ENCODE peak calls at places on chromosomes 16 and 17, in five cellular contexts. One of them, this sample, is unnamed.

GRCh38 chr17:9256944-9257629 is 235.8 kb downstream of the NTN1 start:
- DNase-seq in adrenal gland: no peak
- DNase-seq in CD8-positive, alpha-beta T cell: no peak
- DNase-seq in mammary epithelial cell: no peak
- DNase-seq in GM23248: peak; percentile 47
- DNase-seq in this sample: no peak

GRCh38 chr16:29825145-29826044 is 5.1 kb downstream of the MVP start:
- DNase-seq in adrenal gland: peak; percentile 83
- DNase-seq in mammary epithelial cell: peak; percentile 70
- DNase-seq in GM23248: peak; percentile 89
- DNase-seq in CD8-positive, alpha-beta T cell: no peak
- DNase-seq in this sample: peak; percentile 70

GRCh38 chr17:1834378-1835149 is 4.8 kb downstream of the RPA1 start:
- DNase-seq in adrenal gland: no peak
- DNase-seq in CD8-positive, alpha-beta T cell: no peak
- DNase-seq in mammary epithelial cell: no peak
- DNase-seq in GM23248: no peak
- DNase-seq in this sample: no peak

GRCh38 chr17:83103200-83103937 is 24.0 kb downstream of the METRNL start:
- DNase-seq in mammary epithelial cell: no peak
- DNase-seq in CD8-positive, alpha-beta T cell: no peak
- DNase-seq in GM23248: peak; percentile 85
- DNase-seq in adrenal gland: peak; percentile 79
- DNase-seq in this sample: peak; percentile 81

GRCh38 chr17:1491406-1492248 is 859 bp downstream of the MYO1C start:
- DNase-seq in CD8-positive, alpha-beta T cell: no peak
- DNase-seq in GM23248: peak; percentile 84
- DNase-seq in mammary epithelial cell: no peak
- DNase-seq in adrenal gland: peak; percentile 46
- DNase-seq in this sample: peak; percentile 84

GRCh38 chr17:17484451-17484899 is 7.7 kb downstream of the MED9 start:
- DNase-seq in adrenal gland: no peak
- DNase-seq in GM23248: peak; percentile 63
- DNase-seq in CD8-positive, alpha-beta T cell: no peak
- DNase-seq in mammary epithelial cell: no peak
- DNase-seq in this sample: no peak

GRCh38 chr16:66933776-66934137 is 445 bp downstream of the CIAO2B start:
- DNase-seq in mammary epithelial cell: peak; percentile 71
- DNase-seq in adrenal gland: no peak
- DNase-seq in GM23248: no peak
- DNase-seq in CD8-positive, alpha-beta T cell: no peak
- DNase-seq in this sample: no peak

GRCh38 chr17:2250140-2251095 is 53.2 kb downstream of the SMG6 start:
- DNase-seq in CD8-positive, alpha-beta T cell: peak; percentile 22
- DNase-seq in GM23248: peak; percentile 52
- DNase-seq in adrenal gland: no peak
- DNase-seq in mammary epithelial cell: no peak
- DNase-seq in this sample: no peak

GRCh38 chr16:46748775-46749705 is 896 bp upstream of the MYLK3 start:
- DNase-seq in mammary epithelial cell: no peak
- DNase-seq in CD8-positive, alpha-beta T cell: no peak
- DNase-seq in GM23248: no peak
- DNase-seq in adrenal gland: peak; percentile 63
- DNase-seq in this sample: no peak

GRCh38 chr16:22948058-22948602 is 134.2 kb downstream of the HS3ST2 start:
- DNase-seq in GM23248: peak; percentile 44
- DNase-seq in CD8-positive, alpha-beta T cell: no peak
- DNase-seq in mammary epithelial cell: peak; percentile 37
- DNase-seq in adrenal gland: no peak
- DNase-seq in this sample: no peak

GRCh38 chr16:65201446-65202010 is 79.7 kb upstream of the CDH11 start:
- DNase-seq in GM23248: no peak
- DNase-seq in CD8-positive, alpha-beta T cell: no peak
- DNase-seq in mammary epithelial cell: no peak
- DNase-seq in adrenal gland: no peak
- DNase-seq in this sample: no peak

GRCh38 chr17:71187145-71187878 is 933.5 kb upstream of the SOX9 start:
- DNase-seq in GM23248: no peak
- DNase-seq in CD8-positive, alpha-beta T cell: no peak
- DNase-seq in mammary epithelial cell: peak; percentile 61
- DNase-seq in adrenal gland: no peak
- DNase-seq in this sample: no peak

GRCh38 chr17:71188811-71189492 is 931.9 kb upstream of the SOX9 start:
- DNase-seq in GM23248: peak; percentile 92
- DNase-seq in adrenal gland: no peak
- DNase-seq in mammary epithelial cell: peak; percentile 90
- DNase-seq in CD8-positive, alpha-beta T cell: no peak
- DNase-seq in this sample: no peak

GRCh38 chr17:71192848-71193247 is 928.0 kb upstream of the SOX9 start:
- DNase-seq in CD8-positive, alpha-beta T cell: no peak
- DNase-seq in adrenal gland: no peak
- DNase-seq in mammary epithelial cell: no peak
- DNase-seq in GM23248: no peak
- DNase-seq in this sample: no peak

GRCh38 chr17:71189493-71189831 is 931.4 kb upstream of the SOX9 start:
- DNase-seq in adrenal gland: no peak
- DNase-seq in mammary epithelial cell: no peak
- DNase-seq in GM23248: no peak
- DNase-seq in CD8-positive, alpha-beta T cell: no peak
- DNase-seq in this sample: no peak

GRCh38 chr17:71192039-71192555 is 928.7 kb upstream of the SOX9 start:
- DNase-seq in CD8-positive, alpha-beta T cell: no peak
- DNase-seq in GM23248: no peak
- DNase-seq in mammary epithelial cell: no peak
- DNase-seq in adrenal gland: no peak
- DNase-seq in this sample: no peak
- H3K27ac ChIP-seq in CD8-positive, alpha-beta T cell: no peak overlapping the region
- H3K27ac ChIP-seq in GM23248: no peak overlapping the region
- H3K27ac ChIP-seq in mammary epithelial cell: no peak overlapping the region
- H3K27ac ChIP-seq in adrenal gland: no peak overlapping the region
- H3K27ac ChIP-seq in this sample: no peak overlapping the region

DNA sequence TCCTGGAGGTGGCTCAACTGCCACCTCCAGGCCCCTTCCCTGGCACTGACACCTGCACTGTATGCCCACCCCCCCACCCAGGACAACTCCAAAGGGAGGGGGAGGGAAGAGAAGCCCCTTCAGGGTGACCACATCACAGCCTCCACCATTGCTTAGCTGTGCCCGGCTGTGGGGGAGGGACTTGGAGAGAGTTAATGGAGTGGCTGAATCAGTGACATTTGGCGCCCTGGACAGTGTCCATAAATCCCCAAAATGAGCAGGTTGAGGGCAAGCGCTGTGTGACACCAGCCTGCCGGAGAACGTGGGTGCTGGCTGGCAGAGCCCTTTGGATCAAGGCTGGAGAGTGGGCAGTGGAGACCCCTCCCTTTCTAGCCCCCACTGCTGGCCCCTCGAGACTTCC is 883 bp downstream of the USH1G start:
- DNase-seq in CD8-positive, alpha-beta T cell: no peak
- DNase-seq in GM23248: no peak
- DNase-seq in mammary epithelial cell: no peak
- DNase-seq in adrenal gland: peak; percentile 32
- DNase-seq in this sample: no peak
- H3K27me3 ChIP-seq in CD8-positive, alpha-beta T cell: peaks cover 27% of the 10 kb centered on the region
- H3K27me3 ChIP-seq in GM23248: peaks cover 67% of the 10 kb centered on the region
- H3K27me3 ChIP-seq in mammary epithelial cell: peaks cover 22% of the 10 kb centered on the region
- H3K27me3 ChIP-seq in adrenal gland: peaks cover 24% of the 10 kb centered on the region
- H3K27me3 ChIP-seq in this sample: peaks cover 84% of the 10 kb centered on the region

GRCh38 chr17:30921544-30922196 is at the start of gene ADAP2:
- DNase-seq in mammary epithelial cell: peak; percentile 23
- DNase-seq in adrenal gland: peak; percentile 48
- DNase-seq in CD8-positive, alpha-beta T cell: no peak
- DNase-seq in GM23248: peak; percentile 41
- DNase-seq in this sample: peak; percentile 77
- H3K4me3 ChIP-seq in mammary epithelial cell: peak within 1 kb of the TSS; percentile 44
- H3K4me3 ChIP-seq in adrenal gland: no peak within 1 kb of the TSS
- H3K4me3 ChIP-seq in CD8-positive, alpha-beta T cell: no peak within 1 kb of the TSS
- H3K4me3 ChIP-seq in GM23248: peak within 1 kb of the TSS; percentile 62
- H3K4me3 ChIP-seq in this sample: peak within 1 kb of the TSS; percentile 21

GRCh38 chr16:27202923-27203428 is 350 bp upstream of the KDM8 start:
- DNase-seq in mammary epithelial cell: no peak
- DNase-seq in CD8-positive, alpha-beta T cell: no peak
- DNase-seq in adrenal gland: no peak
- DNase-seq in GM23248: no peak
- DNase-seq in this sample: no peak
- H3K27ac ChIP-seq in mammary epithelial cell: peak overlapping the region; percentile 88
- H3K27ac ChIP-seq in CD8-positive, alpha-beta T cell: peak overlapping the region; percentile 83
- H3K27ac ChIP-seq in adrenal gland: peak overlapping the region; percentile 95
- H3K27ac ChIP-seq in GM23248: peak overlapping the region; percentile 92
- H3K27ac ChIP-seq in this sample: peak overlapping the region; percentile 94